ENCODE peak calls at places on chromosomes 5 and 9, in four cellular contexts. V is upper lobe of right lung; K is brain microvascular endothelial cell; N is CD4-positive, CD25-positive, alpha-beta regulatory T cell. H is an unnamed sample.

GRCh38 chr9:27655454-27655853 is 82.2 kb upstream of the C9orf72 start:
- DNase-seq in N (no peak), V (no peak), K (no peak), H (no peak)

GRCh38 chr9:8365466-8366160 is 566.0 kb upstream of the DMAC1 start:
- DNase-seq in K (no peak), N (no peak), V (no peak), H (no peak)

GRCh38 chr5:12659675-12660074 is 755.4 kb upstream of the CTNND2 start:
- DNase-seq in V (no peak), K (no peak), N (no peak), H (no peak)

GRCh38 chr5:164351245-164351834 is 845.9 kb downstream of the MAT2B start:
- DNase-seq in K (no peak), N (no peak), V (no peak), H (no peak)

GRCh38 chr5:150211156-150212030 is 21.5 kb downstream of the SLC6A7 start:
- DNase-seq in V (no peak), K (no peak), N (no peak), H (no peak)

GRCh38 chr5:100546041-100546440 is 10.9 kb downstream of the FAM174A start:
- DNase-seq in V (no peak), K (no peak), N (no peak), H (no peak)

GRCh38 chr9:120935383-120935857 is 8.8 kb upstream of the TRAF1 start:
- DNase-seq in K (peak; percentile 92), N (no peak), V (peak; percentile 97), H (peak; percentile 93)

GRCh38 chr9:98916660-98917059 is 27.0 kb upstream of the COL15A1 start:
- DNase-seq in N (no peak), K (no peak), V (no peak), H (peak; percentile 59)

GRCh38 chr9:86909388-86909787 is 37.9 kb downstream of the GAS1 start:
- DNase-seq in V (no peak), N (no peak), K (peak; percentile 9), H (no peak)

GRCh38 chr5:18744990-18745590 is 1110.8 kb downstream of the TAF11L14 start:
- DNase-seq in V (no peak), K (no peak), N (peak; percentile 72), H (no peak)

GRCh38 chr5:170614071-170614490 is 110.3 kb downstream of the KCNIP1 start:
- DNase-seq in K (no peak), N (no peak), V (peak; percentile 27), H (no peak)

GRCh38 chr9:116154334-116154975 is 864 bp downstream of the PAPPA start:
- DNase-seq in V (peak; percentile 65), N (no peak), K (no peak), H (peak; percentile 24)

GRCh38 chr9:38296853-38297252 is 95.6 kb upstream of the ALDH1B1 start:
- DNase-seq in K (no peak), N (no peak), V (no peak), H (no peak)

GRCh38 chr5:121867403-121867802 is 15.7 kb downstream of the FTMT start:
- DNase-seq in K (no peak), V (no peak), N (no peak), H (no peak)

GRCh38 chr9:18487620-18488019 is 13.7 kb downstream of the ADAMTSL1 start:
- DNase-seq in K (no peak), V (no peak), N (no peak), H (no peak)

GRCh38 chr5:138282918-138283742 is 8.7 kb upstream of the GFRA3 start:
- DNase-seq in N (peak; percentile 36), K (peak; percentile 70), V (peak; percentile 62), H (peak; percentile 35)

GRCh38 chr5:120452471-120452870 is 11.6 kb upstream of the PRR16 start:
- DNase-seq in N (no peak), V (no peak), K (no peak), H (no peak)

GRCh38 chr5:169417676-169418075 is 116.7 kb upstream of the SLIT3 start:
- DNase-seq in N (no peak), K (no peak), V (no peak), H (no peak)

GRCh38 chr5:172853355-172853975 is 19.4 kb downstream of the ERGIC1 start:
- DNase-seq in N (no peak), V (no peak), K (no peak), H (no peak)

GRCh38 chr5:131280417-131280816 is 16.6 kb downstream of the CDC42SE2 start:
- DNase-seq in N (no peak), V (no peak), K (no peak), H (no peak)

GRCh38 chr5:132421442-132421841 is 51.9 kb downstream of the SLC22A5 start:
- DNase-seq in N (no peak), V (no peak), K (no peak), H (no peak)

GRCh38 chr9:93652604-93653592 is 76.5 kb downstream of the PHF2 start:
- DNase-seq in K (no peak), V (peak; percentile 46), N (no peak), H (no peak)

GRCh38 chr9:107638922-107639321 is 149.4 kb upstream of the KLF4 start:
- DNase-seq in N (no peak), K (peak; percentile 63), V (no peak), H (peak; percentile 54)

GRCh38 chr5:154829589-154830218 is 20.7 kb downstream of the FAXDC2 start:
- DNase-seq in K (no peak), N (peak; percentile 73), V (peak; percentile 71), H (no peak)

GRCh38 chr5:24788829-24789509 is 144.2 kb upstream of the CDH10 start:
- DNase-seq in V (no peak), K (no peak), N (no peak), H (no peak)

GRCh38 chr9:76586555-76587314 is 127.8 kb downstream of the GCNT1 start:
- DNase-seq in K (no peak), V (no peak), N (no peak), H (no peak)

GRCh38 chr5:66171349-66172344 is 27.5 kb downstream of the SREK1 start:
- DNase-seq in K (peak; percentile 66), N (peak; percentile 87), V (no peak), H (no peak)

GRCh38 chr5:10018670-10019069 is 231.0 kb downstream of the ATPSCKMT start:
- DNase-seq in V (no peak), K (peak; percentile 71), N (no peak), H (no peak)

GRCh38 chr5:135400866-135401265 is 1.8 kb upstream of the MACROH2A1 start:
- DNase-seq in N (no peak), K (no peak), V (no peak), H (no peak)

GRCh38 chr9:135930446-135931345 is 23.4 kb upstream of the CAMSAP1 start:
- DNase-seq in V (no peak), N (no peak), K (no peak), H (no peak)
- H3K36me3 ChIP-seq in V (peaks cover 34% of the 10 kb centered on the region), N (peaks cover 26% of the 10 kb centered on the region), K (peaks cover 8% of the 10 kb centered on the region), H (peaks cover 60% of the 10 kb centered on the region)

GRCh38 chr5:178212241-178213002 is 8.1 kb downstream of the HNRNPAB start:
- DNase-seq in K (no peak), N (no peak), V (no peak), H (no peak)
- H3K36me3 ChIP-seq in K (peaks cover 89% of the 10 kb centered on the region), N (peaks cover 95% of the 10 kb centered on the region), V (peaks cover 98% of the 10 kb centered on the region), H (peaks cover 4% of the 10 kb centered on the region)

GRCh38 chr5:1078851-1079250 is 33.0 kb downstream of the SLC12A7 start:
- DNase-seq in K (no peak), N (no peak), V (no peak), H (no peak)

GRCh38 chr5:1080414-1080813 is 31.4 kb downstream of the SLC12A7 start:
- DNase-seq in K (no peak), N (no peak), V (no peak), H (peak; percentile 53)

GRCh38 chr5:1079486-1079885 is 32.4 kb downstream of the SLC12A7 start:
- DNase-seq in N (no peak), V (no peak), K (no peak), H (no peak)

GRCh38 chr5:1081519-1081918 is 30.3 kb downstream of the SLC12A7 start:
- DNase-seq in K (no peak), N (peak; percentile 14), V (no peak), H (no peak)

DNA sequence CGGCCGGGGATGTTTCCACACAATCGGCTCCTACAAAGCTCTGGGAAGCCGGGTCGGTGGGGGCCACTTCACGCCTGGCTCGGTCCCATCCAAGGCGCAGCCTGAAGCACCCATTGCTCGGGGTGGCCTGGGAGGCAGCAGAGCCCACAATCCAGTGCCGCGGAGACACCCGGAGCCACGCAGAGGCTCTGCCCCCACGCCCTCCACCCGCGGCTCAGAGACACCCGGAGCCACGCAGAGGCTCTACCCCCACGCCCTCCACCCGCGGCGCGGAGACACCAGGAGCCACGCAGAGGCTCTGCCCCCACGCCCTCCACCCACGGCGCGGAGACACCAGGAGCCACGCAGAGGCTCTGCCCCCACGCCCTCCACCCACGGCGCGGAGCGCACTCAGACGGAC is 31.9 kb downstream of the SLC12A7 start:
- DNase-seq in V (no peak), K (no peak), N (no peak), H (no peak)
- H3K36me3 ChIP-seq in V (peaks cover 59% of the 10 kb centered on the region), K (no peaks in the 10 kb centered on the region), N (peaks cover 43% of the 10 kb centered on the region), H (peaks cover 95% of the 10 kb centered on the region)

GRCh38 chr9:133767625-133768024 is 29.5 kb upstream of the SARDH start:
- DNase-seq in N (no peak), V (no peak), K (no peak), H (peak; percentile 1)
- H3K36me3 ChIP-seq in N (no peaks in the 10 kb centered on the region), V (peaks cover 45% of the 10 kb centered on the region), K (peaks cover 19% of the 10 kb centered on the region), H (peaks cover 3% of the 10 kb centered on the region)

GRCh38 chr9:110969971-110970381 is 68.3 kb downstream of the LPAR1 start:
- DNase-seq in V (no peak), K (peak; percentile 80), N (no peak), H (no peak)

GRCh38 chr9:110967196-110967595 is 71.1 kb downstream of the LPAR1 start:
- DNase-seq in V (no peak), N (no peak), K (no peak), H (no peak)

GRCh38 chr9:110975278-110975677 is 63.0 kb downstream of the LPAR1 start:
- DNase-seq in K (no peak), V (no peak), N (no peak), H (no peak)

GRCh38 chr9:110971705-110972104 is 66.6 kb downstream of the LPAR1 start:
- DNase-seq in N (no peak), K (no peak), V (no peak), H (no peak)

DNA sequence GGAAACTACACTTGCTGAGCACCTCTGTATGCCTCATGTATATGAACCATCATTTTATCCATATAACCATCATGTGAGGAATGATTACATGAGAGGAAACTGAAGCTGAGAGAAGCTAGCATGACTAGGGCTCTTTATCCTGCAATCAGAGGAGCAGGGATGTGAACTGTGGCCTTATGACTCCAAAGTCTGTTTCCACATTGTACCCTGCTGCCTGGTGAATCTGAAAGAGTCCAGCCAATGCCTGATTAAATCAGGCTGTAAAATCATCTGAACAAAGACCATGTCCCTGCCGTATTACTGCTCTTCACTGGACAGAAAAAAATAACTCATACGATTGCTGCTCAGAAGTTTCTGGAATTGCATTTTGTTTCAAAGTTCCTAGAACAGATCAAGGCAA is 67.0 kb downstream of the LPAR1 start:
- DNase-seq in K (no peak), N (no peak), V (no peak), H (no peak)
- H3K36me3 ChIP-seq in K (no peaks in the 10 kb centered on the region), N (no peaks in the 10 kb centered on the region), V (no peaks in the 10 kb centered on the region), H (no peaks in the 10 kb centered on the region)

H was measured in heart right ventricle.